ENCODE peak calls at places on chromosomes 13 and 19, in five cellular contexts. One of them, this sample, is unnamed.

GRCh38 chr19:34310494-34310981 is 54.5 kb upstream of the GPI start:
- DNase-seq in cardiac muscle cell: no peak
- DNase-seq in endothelial cell: no peak
- DNase-seq in HFF-Myc: no peak
- DNase-seq in Caco-2: no peak
- DNase-seq in this sample: no peak

GRCh38 chr19:50264483-50265186 is 61.2 kb downstream of the MYH14 start:
- DNase-seq in HFF-Myc: no peak
- DNase-seq in endothelial cell: no peak
- DNase-seq in Caco-2: no peak
- DNase-seq in cardiac muscle cell: no peak
- DNase-seq in this sample: no peak

GRCh38 chr19:46413262-46414031 is at the start of gene CCDC8:
- DNase-seq in endothelial cell: peak
- DNase-seq in Caco-2: peak
- DNase-seq in HFF-Myc: peak
- DNase-seq in cardiac muscle cell: peak
- DNase-seq in this sample: peak

GRCh38 chr19:1435378-1435989 is 2.7 kb upstream of the RPS15 start:
- DNase-seq in endothelial cell: no peak
- DNase-seq in cardiac muscle cell: no peak
- DNase-seq in Caco-2: no peak
- DNase-seq in HFF-Myc: no peak
- DNase-seq in this sample: no peak

GRCh38 chr19:43950834-43951626 is at the start of gene ZNF221:
- DNase-seq in Caco-2: peak
- DNase-seq in cardiac muscle cell: peak
- DNase-seq in HFF-Myc: peak
- DNase-seq in endothelial cell: peak
- DNase-seq in this sample: peak

GRCh38 chr13:42101821-42102580 is 53.6 kb downstream of the DGKH start:
- DNase-seq in endothelial cell: no peak
- DNase-seq in cardiac muscle cell: no peak
- DNase-seq in HFF-Myc: no peak
- DNase-seq in Caco-2: no peak
- DNase-seq in this sample: no peak

GRCh38 chr19:36973021-36973843 is 57.1 kb downstream of the ZNF568 start:
- DNase-seq in endothelial cell: peak
- DNase-seq in Caco-2: no peak
- DNase-seq in cardiac muscle cell: peak
- DNase-seq in HFF-Myc: peak
- DNase-seq in this sample: peak

GRCh38 chr19:18861235-18861634 is 29.5 kb downstream of the UPF1 start:
- DNase-seq in HFF-Myc: no peak
- DNase-seq in endothelial cell: no peak
- DNase-seq in cardiac muscle cell: no peak
- DNase-seq in Caco-2: no peak
- DNase-seq in this sample: no peak

GRCh38 chr13:109779876-109780516 is 6.4 kb downstream of the IRS2 start:
- DNase-seq in HFF-Myc: no peak
- DNase-seq in endothelial cell: no peak
- DNase-seq in cardiac muscle cell: no peak
- DNase-seq in Caco-2: no peak
- DNase-seq in this sample: no peak

GRCh38 chr13:62119739-62120700 is 704.4 kb upstream of the PCDH20 start:
- DNase-seq in cardiac muscle cell: peak
- DNase-seq in HFF-Myc: no peak
- DNase-seq in endothelial cell: no peak
- DNase-seq in Caco-2: no peak
- DNase-seq in this sample: no peak
- TF ChIP-seq CTCF in cardiac muscle cell: peak
- TF ChIP-seq CTCF in HFF-Myc: no peak
- TF ChIP-seq CTCF in endothelial cell: peak
- TF ChIP-seq CTCF in Caco-2: peak
- TF ChIP-seq CTCF in this sample: peak

DNA sequence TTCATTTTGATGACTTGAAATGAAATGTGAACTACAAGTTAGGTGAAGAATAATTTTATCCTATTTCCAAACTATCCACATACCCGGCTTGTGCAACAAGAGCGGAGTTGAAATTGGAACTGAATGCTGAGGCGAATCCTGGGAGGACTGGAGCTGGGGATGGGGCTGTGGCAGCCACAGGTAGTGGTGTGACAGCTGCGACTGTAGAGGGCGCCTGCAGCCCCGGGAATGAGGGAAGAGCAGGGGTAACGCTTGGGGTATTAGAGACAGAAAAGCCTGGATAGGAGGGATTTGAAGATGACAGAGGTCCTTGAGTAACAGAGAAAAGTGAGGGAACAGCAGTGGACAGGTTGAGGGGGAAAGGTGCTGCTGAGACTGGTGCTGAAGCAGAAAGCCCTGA is 22.0 kb upstream of the STOML3 start:
- DNase-seq in HFF-Myc: no peak
- DNase-seq in endothelial cell: peak
- DNase-seq in Caco-2: no peak
- DNase-seq in cardiac muscle cell: no peak
- DNase-seq in this sample: peak
- TF ChIP-seq CTCF in HFF-Myc: peak
- TF ChIP-seq CTCF in endothelial cell: no peak
- TF ChIP-seq CTCF in Caco-2: peak
- TF ChIP-seq CTCF in cardiac muscle cell: no peak
- TF ChIP-seq CTCF in this sample: no peak

GRCh38 chr13:101915755-101916107 is 463.3 kb downstream of the ITGBL1 start:
- DNase-seq in cardiac muscle cell: no peak
- DNase-seq in HFF-Myc: no peak
- DNase-seq in Caco-2: no peak
- DNase-seq in endothelial cell: no peak
- DNase-seq in this sample: peak

GRCh38 chr13:101915333-101915732 is 462.9 kb downstream of the ITGBL1 start:
- DNase-seq in endothelial cell: no peak
- DNase-seq in cardiac muscle cell: no peak
- DNase-seq in Caco-2: no peak
- DNase-seq in HFF-Myc: no peak
- DNase-seq in this sample: no peak

GRCh38 chr13:101916758-101917474 is 464.4 kb downstream of the ITGBL1 start:
- DNase-seq in HFF-Myc: no peak
- DNase-seq in Caco-2: no peak
- DNase-seq in endothelial cell: peak
- DNase-seq in cardiac muscle cell: peak
- DNase-seq in this sample: peak

GRCh38 chr13:101917475-101917810 is 465.0 kb downstream of the ITGBL1 start:
- DNase-seq in Caco-2: no peak
- DNase-seq in endothelial cell: no peak
- DNase-seq in cardiac muscle cell: no peak
- DNase-seq in HFF-Myc: no peak
- DNase-seq in this sample: peak

GRCh38 chr13:101916108-101916757 is 463.8 kb downstream of the ITGBL1 start:
- DNase-seq in endothelial cell: peak
- DNase-seq in HFF-Myc: no peak
- DNase-seq in cardiac muscle cell: peak
- DNase-seq in Caco-2: no peak
- DNase-seq in this sample: peak
- TF ChIP-seq CTCF in endothelial cell: no peak
- TF ChIP-seq CTCF in HFF-Myc: no peak
- TF ChIP-seq CTCF in cardiac muscle cell: peak
- TF ChIP-seq CTCF in Caco-2: no peak
- TF ChIP-seq CTCF in this sample: peak

DNA sequence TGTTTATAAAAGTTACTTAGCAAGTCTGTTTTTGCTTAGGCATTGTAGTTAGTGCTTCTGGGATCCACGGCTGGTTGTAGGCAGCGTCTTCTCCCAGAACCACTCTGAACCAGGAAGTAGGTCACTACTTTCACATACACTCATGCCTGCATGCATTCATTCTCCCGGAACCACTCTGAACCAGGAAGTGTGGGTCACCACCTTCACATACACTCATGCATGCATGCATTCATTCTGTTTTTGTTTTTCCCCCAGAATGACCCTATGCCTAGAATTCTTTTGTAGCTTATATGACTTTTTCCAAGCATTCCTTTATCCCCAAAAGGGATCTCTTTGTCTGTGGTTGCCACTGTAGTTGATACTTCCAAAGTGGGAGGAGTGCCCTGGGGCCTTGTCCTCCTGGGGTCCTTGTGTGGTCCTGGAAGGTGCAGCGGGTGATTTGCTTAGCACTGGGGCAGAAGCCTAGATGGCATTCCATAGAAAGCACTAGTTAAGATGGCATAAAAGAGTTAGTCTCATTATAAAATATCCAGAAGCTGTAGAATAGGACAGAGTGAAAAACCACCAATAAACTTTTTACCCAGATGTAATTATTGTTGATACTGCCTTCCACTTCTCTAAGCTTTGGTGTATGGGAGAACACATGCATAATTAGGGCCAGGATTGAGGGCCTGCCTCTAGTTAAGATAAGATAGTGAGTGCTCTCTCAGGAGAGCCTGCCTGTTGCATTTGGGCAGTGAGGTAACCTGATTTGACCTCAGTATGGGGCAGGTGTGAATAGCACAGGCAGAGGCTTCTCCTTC is 68.6 kb upstream of the TEX29 start:
- DNase-seq in HFF-Myc: no peak
- DNase-seq in Caco-2: no peak
- DNase-seq in cardiac muscle cell: peak
- DNase-seq in endothelial cell: no peak
- DNase-seq in this sample: no peak
- TF ChIP-seq CTCF in HFF-Myc: no peak
- TF ChIP-seq CTCF in Caco-2: no peak
- TF ChIP-seq CTCF in cardiac muscle cell: no peak
- TF ChIP-seq CTCF in endothelial cell: no peak
- TF ChIP-seq CTCF in this sample: no peak

GRCh38 chr19:51830263-51830662 is 35.3 kb downstream of the FPR3 start:
- DNase-seq in endothelial cell: no peak
- DNase-seq in cardiac muscle cell: no peak
- DNase-seq in HFF-Myc: no peak
- DNase-seq in Caco-2: no peak
- DNase-seq in this sample: no peak
- TF ChIP-seq CTCF in endothelial cell: no peak
- TF ChIP-seq CTCF in cardiac muscle cell: peak
- TF ChIP-seq CTCF in HFF-Myc: no peak
- TF ChIP-seq CTCF in Caco-2: no peak
- TF ChIP-seq CTCF in this sample: no peak

GRCh38 chr13:43196171-43196611 is 172.8 kb downstream of the DNAJC15 start:
- DNase-seq in HFF-Myc: no peak
- DNase-seq in cardiac muscle cell: peak
- DNase-seq in endothelial cell: no peak
- DNase-seq in Caco-2: no peak
- DNase-seq in this sample: no peak
- TF ChIP-seq CTCF in HFF-Myc: no peak
- TF ChIP-seq CTCF in cardiac muscle cell: peak
- TF ChIP-seq CTCF in endothelial cell: no peak
- TF ChIP-seq CTCF in Caco-2: no peak
- TF ChIP-seq CTCF in this sample: no peak

GRCh38 chr13:108574856-108575255 is 54.6 kb upstream of the MYO16 start:
- DNase-seq in HFF-Myc: no peak
- DNase-seq in endothelial cell: no peak
- DNase-seq in Caco-2: no peak
- DNase-seq in cardiac muscle cell: no peak
- DNase-seq in this sample: no peak

GRCh38 chr13:108573455-108573854 is 56.0 kb upstream of the MYO16 start:
- DNase-seq in endothelial cell: no peak
- DNase-seq in HFF-Myc: no peak
- DNase-seq in Caco-2: no peak
- DNase-seq in cardiac muscle cell: no peak
- DNase-seq in this sample: no peak

GRCh38 chr13:108572782-108573211 is 56.6 kb upstream of the MYO16 start:
- DNase-seq in HFF-Myc: no peak
- DNase-seq in Caco-2: no peak
- DNase-seq in endothelial cell: no peak
- DNase-seq in cardiac muscle cell: peak
- DNase-seq in this sample: no peak

GRCh38 chr13:108575430-108575829 is 54.0 kb upstream of the MYO16 start:
- DNase-seq in HFF-Myc: no peak
- DNase-seq in Caco-2: no peak
- DNase-seq in cardiac muscle cell: no peak
- DNase-seq in endothelial cell: no peak
- DNase-seq in this sample: no peak
- TF ChIP-seq CTCF in HFF-Myc: no peak
- TF ChIP-seq CTCF in Caco-2: no peak
- TF ChIP-seq CTCF in cardiac muscle cell: no peak
- TF ChIP-seq CTCF in endothelial cell: no peak
- TF ChIP-seq CTCF in this sample: no peak

GRCh38 chr13:56755181-56755580 is 385.5 kb upstream of the PRR20A start:
- DNase-seq in endothelial cell: no peak
- DNase-seq in cardiac muscle cell: peak
- DNase-seq in HFF-Myc: no peak
- DNase-seq in Caco-2: no peak
- DNase-seq in this sample: no peak
- TF ChIP-seq CTCF in endothelial cell: no peak
- TF ChIP-seq CTCF in cardiac muscle cell: no peak
- TF ChIP-seq CTCF in HFF-Myc: no peak
- TF ChIP-seq CTCF in Caco-2: no peak
- TF ChIP-seq CTCF in this sample: no peak

DNA sequence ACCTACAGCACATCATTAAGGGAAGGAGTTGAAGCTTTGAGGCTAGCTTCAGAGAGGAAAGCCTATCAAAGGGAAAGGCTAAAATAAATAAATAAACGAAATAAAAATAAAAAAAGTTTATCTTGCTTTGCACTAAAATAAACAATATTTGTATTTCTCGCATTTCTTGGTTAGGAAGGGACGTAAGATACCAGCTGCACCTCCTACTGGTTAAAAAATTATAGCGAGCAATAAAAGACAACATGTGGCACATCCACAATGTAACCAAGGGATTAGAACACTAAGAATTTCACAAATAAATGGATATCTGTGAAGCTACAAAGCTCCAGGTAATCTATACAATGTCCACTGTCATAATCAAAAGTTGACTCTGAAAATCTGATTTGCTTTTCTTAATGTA is 194.5 kb downstream of the DACH1 start:
- DNase-seq in endothelial cell: no peak
- DNase-seq in Caco-2: no peak
- DNase-seq in cardiac muscle cell: no peak
- DNase-seq in HFF-Myc: no peak
- DNase-seq in this sample: no peak
- TF ChIP-seq CTCF in endothelial cell: peak
- TF ChIP-seq CTCF in Caco-2: no peak
- TF ChIP-seq CTCF in cardiac muscle cell: peak
- TF ChIP-seq CTCF in HFF-Myc: no peak
- TF ChIP-seq CTCF in this sample: peak

DNA sequence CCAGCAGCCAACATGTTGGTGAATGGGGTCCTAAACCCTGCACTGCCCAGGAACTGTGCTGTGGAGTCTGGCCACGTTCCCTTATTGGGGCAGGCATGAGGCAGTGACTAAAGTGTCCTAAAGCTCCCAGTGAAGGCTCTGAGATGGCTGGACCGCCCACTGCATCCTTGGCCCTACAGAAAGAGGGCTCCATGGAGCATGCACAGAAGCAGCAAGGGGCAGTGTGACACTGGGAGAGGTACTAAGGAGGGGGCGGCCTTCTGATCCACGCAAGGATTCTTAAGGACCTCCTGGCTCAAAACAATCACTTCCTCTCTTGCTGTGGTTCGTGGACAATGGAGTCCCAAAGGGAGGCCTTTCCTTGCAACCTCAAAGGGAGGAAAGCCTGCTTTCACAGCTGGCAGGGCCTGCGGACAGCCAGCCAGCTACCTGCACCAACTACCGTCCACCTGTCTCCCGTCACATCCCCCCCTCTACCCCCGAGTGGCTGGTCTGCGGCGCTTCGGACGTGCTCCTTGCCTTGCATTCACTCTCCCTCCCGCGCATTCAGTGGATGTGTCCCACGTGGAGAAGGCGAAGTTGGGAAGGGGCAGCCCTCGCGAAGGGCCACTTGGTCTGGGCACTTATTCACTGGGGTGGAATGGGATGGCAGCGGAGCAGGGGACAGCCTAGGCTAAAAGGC is 63.9 kb upstream of the STARD13 start:
- DNase-seq in Caco-2: no peak
- DNase-seq in HFF-Myc: no peak
- DNase-seq in endothelial cell: no peak
- DNase-seq in cardiac muscle cell: no peak
- DNase-seq in this sample: peak
- TF ChIP-seq CTCF in Caco-2: no peak
- TF ChIP-seq CTCF in HFF-Myc: no peak
- TF ChIP-seq CTCF in endothelial cell: no peak
- TF ChIP-seq CTCF in cardiac muscle cell: no peak
- TF ChIP-seq CTCF in this sample: no peak